ENCODE peak calls at places on chromosomes 11 and 22, in four cellular contexts. D is adrenal gland, R is left ventricle myocardium inferior, O is WERI-Rb-1. Q is an unnamed sample.

GRCh38 chr11:9347100-9347499 is 32.7 kb upstream of the TMEM41B start:
- DNase-seq in D (no peak), R (no peak), O (no peak), Q (no peak)

GRCh38 chr11:17063171-17064002 is 14.1 kb downstream of the RPS13 start:
- DNase-seq in D (peak), R (peak), O (peak), Q (peak)

GRCh38 chr11:35142481-35143207 is 3.7 kb downstream of the CD44 start:
- DNase-seq in D (no peak), R (no peak), O (no peak), Q (no peak)

GRCh38 chr11:94926698-94927237 is 46.6 kb downstream of the CWC15 start:
- DNase-seq in D (peak), R (peak), O (no peak), Q (peak)

GRCh38 chr11:96134622-96135021 is 208.4 kb downstream of the MAML2 start:
- DNase-seq in D (no peak), R (no peak), O (no peak), Q (no peak)

GRCh38 chr22:25048659-25049657 is 96.4 kb downstream of the KIAA1671 start:
- DNase-seq in D (peak), R (peak), O (peak), Q (peak)

GRCh38 chr11:72578541-72578940 is 95.7 kb downstream of the PDE2A start:
- DNase-seq in D (no peak), R (no peak), O (no peak), Q (no peak)

GRCh38 chr11:70065318-70066135 is 12.6 kb upstream of the ANO1 start:
- DNase-seq in D (no peak), R (no peak), O (no peak), Q (no peak)

GRCh38 chr11:57214494-57214893 is 22.6 kb downstream of the APLNR start:
- DNase-seq in D (no peak), R (no peak), O (no peak), Q (no peak)

GRCh38 chr11:131628739-131629138 is 258.3 kb downstream of the NTM start:
- DNase-seq in D (no peak), R (no peak), O (no peak), Q (no peak)

GRCh38 chr11:131632971-131633370 is 262.6 kb downstream of the NTM start:
- DNase-seq in D (no peak), R (no peak), O (no peak), Q (no peak)

GRCh38 chr11:131633978-131634377 is 263.6 kb downstream of the NTM start:
- DNase-seq in D (no peak), R (no peak), O (no peak), Q (no peak)

GRCh38 chr11:131626761-131627160 is 256.3 kb downstream of the NTM start:
- DNase-seq in D (no peak), R (no peak), O (no peak), Q (no peak)

GRCh38 chr11:131629925-131630324 is 259.5 kb downstream of the NTM start:
- DNase-seq in D (no peak), R (no peak), O (peak), Q (no peak)
- TF ChIP-seq CTCF in D (no peak), R (no peak), O (peak), Q (peak)

GRCh38 chr22:43743131-43743530 is 69.0 kb downstream of the EFCAB6 start:
- DNase-seq in D (no peak), R (no peak), O (peak), Q (peak)
- TF ChIP-seq CTCF in D (no peak), R (no peak), O (peak), Q (peak)

DNA sequence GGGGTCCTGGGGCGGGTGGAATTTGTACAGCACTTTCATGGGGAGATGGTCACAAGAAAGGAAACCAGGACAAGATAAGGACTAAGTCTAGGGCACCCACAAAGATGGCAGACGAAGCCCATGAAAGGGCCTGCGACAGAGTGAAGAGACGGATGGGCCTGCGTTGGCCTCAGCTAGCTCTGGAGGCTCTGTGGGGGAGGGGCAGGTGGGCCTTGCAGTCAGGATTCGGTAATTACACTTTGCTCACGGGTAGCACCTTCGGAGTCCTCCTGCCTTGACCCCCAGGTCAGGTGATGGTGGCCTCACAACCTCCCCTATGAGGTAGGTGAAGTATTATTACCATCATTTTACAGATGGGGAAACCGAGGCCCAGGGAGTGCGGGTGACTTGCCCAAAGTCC is 7.1 kb downstream of the LRRC10B start:
- DNase-seq in D (no peak), R (no peak), O (no peak), Q (no peak)
- TF ChIP-seq CTCF in D (no peak), R (no peak), O (no peak), Q (no peak)

GRCh38 chr11:27839226-27839913 is 139.1 kb upstream of the BDNF start:
- DNase-seq in D (no peak), R (no peak), O (no peak), Q (no peak)
- TF ChIP-seq CTCF in D (no peak), R (peak), O (peak), Q (no peak)

GRCh38 chr11:90438069-90438468 is 215.2 kb upstream of the CHORDC1 start:
- DNase-seq in D (no peak), R (no peak), O (no peak), Q (no peak)

GRCh38 chr11:90434858-90435257 is 212.0 kb upstream of the CHORDC1 start:
- DNase-seq in D (no peak), R (no peak), O (peak), Q (no peak)
- TF ChIP-seq CTCF in D (no peak), R (peak), O (peak), Q (no peak)

DNA sequence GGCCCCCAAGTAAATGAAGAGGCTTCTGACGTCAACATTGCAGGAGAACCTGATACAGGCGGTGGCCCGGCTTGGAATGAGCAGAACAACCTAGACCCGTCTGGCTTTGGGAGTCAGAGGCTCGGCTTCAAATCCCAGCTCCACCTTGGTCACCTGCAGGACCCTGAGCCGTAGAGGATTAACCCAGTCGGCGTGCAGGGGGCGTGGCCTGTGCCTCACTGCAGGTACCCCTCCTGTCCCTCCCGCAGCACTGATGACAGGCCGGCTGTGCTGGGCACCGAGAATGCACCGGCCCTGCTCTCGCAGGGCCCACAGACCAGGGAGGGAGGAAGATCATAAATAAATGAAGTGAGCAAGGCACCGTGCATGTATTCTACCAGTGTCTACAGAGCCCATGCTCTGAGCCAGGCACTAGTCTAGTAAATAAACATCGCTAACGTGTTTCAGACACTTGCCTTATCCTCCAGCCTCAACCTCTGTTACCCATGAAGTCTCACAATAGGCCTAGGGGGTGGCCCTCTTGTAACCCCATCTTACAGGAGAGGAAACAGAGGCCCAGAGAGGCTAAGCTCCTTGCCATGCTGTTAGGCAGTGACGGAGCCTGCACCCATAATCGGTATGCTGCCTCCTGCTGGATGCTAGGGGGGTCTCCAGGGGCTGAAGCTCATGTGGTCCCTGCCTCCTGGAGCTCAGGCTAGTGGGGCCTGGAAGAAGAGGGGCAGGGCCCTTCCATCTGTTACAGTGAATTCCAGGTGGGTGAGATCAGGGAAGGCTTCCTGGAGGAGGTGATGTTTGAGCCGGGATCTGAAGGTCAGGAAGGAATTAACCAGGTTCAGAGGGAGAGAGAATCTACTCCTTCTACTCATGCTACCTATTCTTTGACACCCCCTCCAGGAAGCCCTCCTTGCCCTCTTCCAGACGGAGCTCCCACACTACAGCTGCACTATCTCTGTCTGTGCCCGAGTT is 53.4 kb downstream of the RTL6 start:
- DNase-seq in D (no peak), R (no peak), O (peak), Q (no peak)
- TF ChIP-seq CTCF in D (no peak), R (no peak), O (peak), Q (no peak)

DNA sequence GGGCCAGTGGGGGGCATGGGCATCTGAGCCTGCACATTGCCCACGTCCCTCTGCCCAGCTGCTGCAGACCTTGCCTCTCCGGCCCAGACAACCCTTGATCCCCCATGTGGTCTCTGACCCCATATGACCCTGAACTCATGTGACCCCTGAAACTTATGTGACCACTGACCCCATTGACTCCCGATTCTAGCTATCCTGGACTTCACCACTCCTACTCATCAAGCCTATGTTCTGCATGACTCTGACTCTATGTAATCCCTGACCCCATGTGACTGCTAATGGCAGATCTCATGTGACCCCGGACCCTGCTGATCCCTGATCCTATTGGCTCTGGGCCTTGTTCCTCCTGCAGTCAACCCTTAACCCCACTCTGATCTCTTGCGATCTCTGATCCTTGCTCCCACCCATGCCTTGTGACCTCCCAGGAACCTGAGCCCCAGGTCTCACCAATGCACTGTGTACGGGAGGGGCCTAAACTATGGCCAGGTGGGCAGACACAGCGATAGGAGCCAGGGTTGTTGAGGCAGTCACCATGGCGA is 5.7 kb downstream of the LTBP3 start:
- DNase-seq in D (no peak), R (no peak), O (peak), Q (no peak)
- TF ChIP-seq CTCF in D (no peak), R (no peak), O (no peak), Q (no peak)

GRCh38 chr11:76860539-76861475 is at the start of gene ACER3:
- DNase-seq in D (peak), R (peak), O (peak), Q (peak)
- TF ChIP-seq CTCF in D (no peak), R (peak), O (no peak), Q (no peak)

DNA sequence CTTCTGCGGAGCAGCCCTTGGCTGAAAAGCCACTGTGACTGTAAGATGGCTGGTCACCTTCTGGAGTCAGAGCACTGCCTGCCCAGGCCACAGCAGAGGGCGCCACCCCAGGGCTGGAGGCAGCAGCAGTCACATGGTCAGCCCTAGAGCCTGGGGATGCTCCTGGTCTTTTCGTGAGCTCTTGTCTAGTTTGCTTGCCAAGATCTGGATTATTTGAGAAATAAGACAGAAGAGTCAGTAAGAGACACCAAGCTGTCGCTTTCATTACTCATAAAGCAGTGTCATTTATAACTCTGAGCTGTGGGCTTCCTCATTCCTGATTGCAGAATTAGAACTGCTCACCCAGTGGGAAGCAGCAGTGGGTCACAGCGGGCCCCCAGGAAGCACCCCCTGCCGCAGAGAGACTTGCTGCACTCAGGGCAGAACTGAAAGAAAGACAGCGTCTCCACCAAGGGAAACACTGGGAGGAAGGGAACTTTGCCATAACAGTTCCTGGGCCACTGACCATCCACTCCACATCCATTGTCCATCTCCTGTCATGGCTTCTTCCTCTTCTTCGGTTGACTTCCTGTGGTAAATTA is 56.7 kb downstream of the PPP6R2 start:
- DNase-seq in D (no peak), R (no peak), O (peak), Q (peak)
- TF ChIP-seq CTCF in D (no peak), R (no peak), O (peak), Q (peak)

GRCh38 chr22:41672780-41673509 is 15.7 kb downstream of the SNU13 start:
- DNase-seq in D (no peak), R (no peak), O (no peak), Q (no peak)

GRCh38 chr22:41674941-41675340 is 13.7 kb downstream of the SNU13 start:
- DNase-seq in D (no peak), R (no peak), O (no peak), Q (no peak)

GRCh38 chr22:41681616-41682015 is 7.1 kb downstream of the SNU13 start:
- DNase-seq in D (no peak), R (no peak), O (no peak), Q (no peak)

DNA sequence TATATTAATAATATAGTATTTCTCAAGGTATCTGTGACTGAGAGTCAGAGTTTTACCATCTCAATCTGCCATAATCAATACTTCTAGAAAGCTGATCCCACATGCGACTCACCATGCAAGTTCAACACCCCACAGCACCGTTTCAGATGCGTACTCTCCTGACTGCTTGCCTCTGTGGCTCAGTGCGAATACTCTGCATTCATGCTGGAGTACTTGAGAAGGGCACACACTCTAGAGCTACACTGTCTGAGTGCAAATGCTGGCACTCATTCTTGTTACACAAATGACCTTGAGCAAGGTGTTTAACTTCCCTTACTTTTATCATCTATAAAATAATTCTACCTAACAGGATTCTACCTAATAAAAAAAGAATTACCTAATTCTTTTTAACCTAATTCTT is 12.5 kb downstream of the SNU13 start:
- DNase-seq in D (no peak), R (no peak), O (no peak), Q (no peak)
- TF ChIP-seq CTCF in D (no peak), R (no peak), O (no peak), Q (no peak)

Q was measured in nephron progenitor cell.